ENCODE peak calls at places on chromosomes 3 and 15, in five cellular contexts. W is CD8-positive, alpha-beta memory T cell; A is ovary; T is esophagus muscularis mucosa; D is caudate nucleus. Z is an unnamed sample.

GRCh38 chr15:32838820-32839219 is 121.0 kb downstream of the GREM1 start:
- DNase-seq in W (no peak), A (no peak), T (no peak), D (peak), Z (peak)

GRCh38 chr3:193940526-193940925 is 195.4 kb upstream of the HES1 start:
- DNase-seq in W (no peak), A (no peak), T (no peak), D (no peak), Z (no peak)

GRCh38 chr3:18007980-18008379 is 265.5 kb upstream of the TBC1D5 start:
- DNase-seq in W (no peak), A (no peak), T (no peak), D (no peak), Z (no peak)

GRCh38 chr3:50664959-50665602 is 9.6 kb upstream of the DOCK3 start:
- DNase-seq in W (no peak), A (no peak), T (no peak), D (no peak), Z (no peak)

GRCh38 chr3:113912551-113913246 is 35.1 kb upstream of the ZDHHC23 start:
- DNase-seq in W (no peak), A (no peak), T (no peak), D (no peak), Z (no peak)

GRCh38 chr3:51373658-51374421 is 11.3 kb upstream of the MANF start:
- DNase-seq in W (no peak), A (no peak), T (no peak), D (no peak), Z (no peak)

GRCh38 chr3:3038201-3038991 is 71.8 kb downstream of the IL5RA start:
- DNase-seq in W (no peak), A (no peak), T (peak), D (no peak), Z (no peak)

GRCh38 chr3:61774279-61774890 is 213.0 kb downstream of the PTPRG start:
- DNase-seq in W (no peak), A (no peak), T (no peak), D (no peak), Z (no peak)

GRCh38 chr3:179948740-179949139 is 88.0 kb downstream of the PEX5L start:
- DNase-seq in W (no peak), A (no peak), T (no peak), D (no peak), Z (no peak)

GRCh38 chr15:68589012-68589411 is 10.2 kb downstream of the CORO2B start:
- DNase-seq in W (no peak), A (no peak), T (no peak), D (no peak), Z (no peak)

GRCh38 chr15:79516155-79516554 is 84.0 kb downstream of the MINAR1 start:
- DNase-seq in W (no peak), A (no peak), T (no peak), D (no peak), Z (no peak)

GRCh38 chr3:88775026-88775690 is 332.3 kb upstream of the EPHA3 start:
- DNase-seq in W (no peak), A (no peak), T (no peak), D (no peak), Z (no peak)

GRCh38 chr3:143139786-143140185 is 20.2 kb downstream of the CHST2 start:
- DNase-seq in W (no peak), A (no peak), T (no peak), D (no peak), Z (no peak)
- H3K27ac ChIP-seq in W (no peak), A (no peak), T (no peak), D (no peak), Z (no peak)

GRCh38 chr3:148954981-148955380 is 36.4 kb upstream of the GYG1 start:
- DNase-seq in W (no peak), A (no peak), T (no peak), D (no peak), Z (no peak)

GRCh38 chr3:148953094-148953493 is 38.2 kb upstream of the GYG1 start:
- DNase-seq in W (no peak), A (no peak), T (no peak), D (no peak), Z (no peak)

GRCh38 chr3:148955544-148956346 is 35.6 kb upstream of the GYG1 start:
- DNase-seq in W (no peak), A (peak), T (no peak), D (no peak), Z (no peak)

GRCh38 chr3:148958681-148959080 is 32.7 kb upstream of the GYG1 start:
- DNase-seq in W (no peak), A (no peak), T (no peak), D (no peak), Z (no peak)

GRCh38 chr3:148957586-148957985 is 33.8 kb upstream of the GYG1 start:
- DNase-seq in W (no peak), A (no peak), T (no peak), D (no peak), Z (no peak)
- H3K27ac ChIP-seq in W (no peak), A (no peak), T (peak), D (no peak), Z (no peak)

GRCh38 chr3:44021646-44022594 is 219.8 kb upstream of the TOPAZ1 start:
- DNase-seq in W (no peak), A (no peak), T (peak), D (no peak), Z (no peak)

GRCh38 chr3:44019736-44020135 is 221.9 kb upstream of the TOPAZ1 start:
- DNase-seq in W (no peak), A (no peak), T (no peak), D (no peak), Z (no peak)

GRCh38 chr3:44016818-44017217 is 224.9 kb upstream of the TOPAZ1 start:
- DNase-seq in W (no peak), A (no peak), T (peak), D (no peak), Z (no peak)

GRCh38 chr3:44024194-44024593 is 217.5 kb upstream of the TOPAZ1 start:
- DNase-seq in W (no peak), A (no peak), T (no peak), D (no peak), Z (no peak)

DNA sequence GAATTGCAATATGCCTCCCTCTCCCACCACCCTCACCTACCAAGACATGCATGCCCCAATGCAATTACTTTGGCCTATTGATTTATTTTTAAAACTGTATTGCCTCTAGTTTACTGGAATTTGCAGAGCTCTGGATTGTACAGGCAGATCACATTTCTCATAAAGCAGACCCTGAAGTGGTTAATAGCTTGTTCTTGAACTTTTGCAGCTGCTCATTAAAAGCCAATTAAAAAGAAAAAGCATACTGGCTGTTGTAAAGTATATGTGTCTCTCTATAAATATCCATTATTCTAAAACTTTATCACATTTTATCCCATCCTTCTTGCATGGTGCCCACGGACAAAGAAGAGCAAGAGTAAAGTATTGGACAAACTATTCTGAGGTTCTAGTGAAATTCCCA is 221.5 kb upstream of the TOPAZ1 start:
- DNase-seq in W (no peak), A (no peak), T (no peak), D (no peak), Z (no peak)
- H3K27ac ChIP-seq in W (no peak), A (no peak), T (no peak), D (peak), Z (no peak)

GRCh38 chr3:156581954-156582353 is 27.0 kb upstream of the SSR3 start:
- DNase-seq in W (no peak), A (no peak), T (no peak), D (no peak), Z (no peak)
- H3K27ac ChIP-seq in W (no peak), A (no peak), T (no peak), D (no peak), Z (no peak)

GRCh38 chr3:141116791-141117190 is 65.6 kb downstream of the SPSB4 start:
- DNase-seq in W (no peak), A (no peak), T (peak), D (no peak), Z (no peak)

GRCh38 chr3:141114179-141114745 is 63.1 kb downstream of the SPSB4 start:
- DNase-seq in W (no peak), A (no peak), T (no peak), D (no peak), Z (no peak)

GRCh38 chr3:141112686-141113255 is 61.6 kb downstream of the SPSB4 start:
- DNase-seq in W (no peak), A (no peak), T (no peak), D (no peak), Z (no peak)

GRCh38 chr3:141114816-141115458 is 63.8 kb downstream of the SPSB4 start:
- DNase-seq in W (no peak), A (peak), T (no peak), D (no peak), Z (no peak)

DNA sequence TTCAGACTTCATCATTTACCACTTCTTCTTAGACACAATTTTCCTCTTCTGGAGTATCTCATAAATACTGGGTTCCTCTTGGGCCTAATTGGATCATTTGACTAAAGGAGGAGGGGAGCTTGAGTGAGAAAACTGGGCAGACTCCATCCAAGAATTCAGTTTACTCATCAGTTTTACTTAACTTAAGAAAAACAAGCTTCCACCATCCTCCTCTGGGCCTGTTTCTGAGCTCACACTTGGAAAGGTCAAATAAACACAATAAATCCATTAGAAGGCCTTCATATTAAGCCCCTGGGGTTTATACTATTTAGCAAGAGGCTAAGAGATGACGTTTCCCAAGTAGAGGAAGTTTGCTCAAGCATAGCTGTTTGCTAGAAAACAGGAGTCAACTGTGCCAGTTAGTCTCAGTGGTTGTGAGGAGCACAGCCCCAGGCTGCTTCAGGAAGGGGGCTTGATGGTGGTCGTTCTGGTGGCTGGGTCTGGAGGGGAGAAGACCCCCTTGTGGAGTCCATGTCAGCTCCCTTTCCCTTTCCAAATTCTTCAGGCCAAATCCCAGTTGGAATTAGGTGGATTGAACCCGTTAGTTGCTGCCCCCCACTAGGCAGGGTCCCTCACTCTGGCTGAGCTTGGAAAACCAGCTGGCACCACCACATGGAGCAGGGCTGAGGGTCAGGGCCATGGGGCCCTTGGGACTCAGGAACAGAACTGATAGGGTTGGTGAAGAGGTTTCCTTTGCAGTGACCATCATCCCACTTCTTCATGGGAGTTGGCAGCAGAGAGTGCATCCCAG is 64.8 kb downstream of the SPSB4 start:
- DNase-seq in W (no peak), A (peak), T (peak), D (no peak), Z (no peak)
- H3K27ac ChIP-seq in W (no peak), A (peak), T (peak), D (no peak), Z (no peak)

GRCh38 chr3:42166214-42166613 is 75.1 kb downstream of the TRAK1 start:
- DNase-seq in W (no peak), A (no peak), T (no peak), D (no peak), Z (no peak)

GRCh38 chr3:42163622-42164244 is 72.6 kb downstream of the TRAK1 start:
- DNase-seq in W (no peak), A (no peak), T (no peak), D (no peak), Z (no peak)

GRCh38 chr3:42164635-42165034 is 73.5 kb downstream of the TRAK1 start:
- DNase-seq in W (no peak), A (no peak), T (no peak), D (no peak), Z (no peak)

GRCh38 chr3:42166662-42167300 is 75.6 kb downstream of the TRAK1 start:
- DNase-seq in W (no peak), A (no peak), T (no peak), D (no peak), Z (no peak)

GRCh38 chr3:42165211-42165610 is 74.1 kb downstream of the TRAK1 start:
- DNase-seq in W (no peak), A (no peak), T (no peak), D (no peak), Z (no peak)
- H3K27ac ChIP-seq in W (no peak), A (no peak), T (no peak), D (no peak), Z (peak)

GRCh38 chr3:175764722-175765121 is 905.6 kb downstream of the NAALADL2 start:
- DNase-seq in W (no peak), A (no peak), T (no peak), D (no peak), Z (no peak)

DNA sequence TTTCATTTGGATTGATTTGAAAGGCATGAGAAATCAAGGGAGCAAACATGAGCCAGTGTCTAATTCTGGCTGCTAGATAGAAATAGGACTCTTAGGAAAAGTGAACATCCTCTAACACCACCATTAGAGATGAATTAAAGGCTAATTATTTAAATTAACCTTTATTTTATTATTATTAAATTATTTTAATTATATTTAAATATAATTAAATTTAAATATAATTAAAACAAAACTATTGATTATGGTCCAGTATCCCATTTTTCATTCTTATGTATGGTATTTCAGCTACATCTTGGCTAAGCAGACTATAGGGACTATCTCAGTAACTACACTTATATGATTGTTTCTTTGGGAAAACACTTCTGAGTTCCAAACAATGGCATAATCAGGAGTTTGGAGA is 904.8 kb downstream of the NAALADL2 start:
- DNase-seq in W (no peak), A (no peak), T (no peak), D (no peak), Z (no peak)
- H3K27ac ChIP-seq in W (no peak), A (no peak), T (no peak), D (no peak), Z (no peak)

GRCh38 chr3:11391930-11392688 is 119.9 kb downstream of the ATG7 start:
- DNase-seq in W (no peak), A (peak), T (no peak), D (no peak), Z (no peak)

GRCh38 chr3:11394397-11394796 is 122.2 kb downstream of the ATG7 start:
- DNase-seq in W (no peak), A (no peak), T (no peak), D (no peak), Z (no peak)

GRCh38 chr3:11391172-11391879 is 119.1 kb downstream of the ATG7 start:
- DNase-seq in W (no peak), A (no peak), T (no peak), D (no peak), Z (no peak)

GRCh38 chr3:11393401-11393800 is 121.2 kb downstream of the ATG7 start:
- DNase-seq in W (no peak), A (no peak), T (no peak), D (no peak), Z (no peak)

GRCh38 chr3:11392689-11393114 is 120.5 kb downstream of the ATG7 start:
- DNase-seq in W (no peak), A (no peak), T (no peak), D (no peak), Z (no peak)
- H3K27ac ChIP-seq in W (no peak), A (no peak), T (no peak), D (no peak), Z (no peak)

GRCh38 chr3:170724599-170724998 is 138.7 kb upstream of the SLC7A14 start:
- DNase-seq in W (no peak), A (peak), T (no peak), D (no peak), Z (no peak)
- H3K27ac ChIP-seq in W (no peak), A (no peak), T (peak), D (peak), Z (no peak)

GRCh38 chr15:58330468-58330793 is 101.4 kb upstream of the LIPC start:
- DNase-seq in W (no peak), A (no peak), T (peak), D (no peak), Z (no peak)
- H3K27ac ChIP-seq in W (peak), A (no peak), T (no peak), D (no peak), Z (peak)

Z was measured in substantia nigra.